ENCODE peak calls at places on chromosomes 11 and 22, in seven cellular contexts. H, R, G, T, S, X and B are unnamed samples. For H3K36me3, the result is how much of the 10 kb centered on the place peaks cover.

GRCh38 chr11:85845052-85845631 is 10.0 kb upstream of the CCDC83 start:
- DNase-seq in H (no peak), R (no peak), G (peak), T (peak), S (no peak), X (no peak), B (no peak)

GRCh38 chr11:60265373-60266214 is 14.9 kb upstream of the MS4A4A start:
- DNase-seq in H (peak), R (peak), G (peak), T (peak), S (peak), X (peak), B (no peak)

GRCh38 chr22:30870451-30871345 is 97.9 kb downstream of the MORC2 start:
- DNase-seq in H (no peak), R (no peak), G (no peak), T (no peak), S (no peak), X (no peak), B (no peak)

GRCh38 chr22:32764330-32765116 is 37.0 kb upstream of the TIMP3 start:
- DNase-seq in H (no peak), R (no peak), G (peak), T (peak), S (peak), X (no peak), B (no peak)

GRCh38 chr11:66338276-66339162 is 2.3 kb upstream of the RIN1 start:
- DNase-seq in H (no peak), R (no peak), G (no peak), T (no peak), S (no peak), X (no peak), B (no peak)

GRCh38 chr22:47155912-47156311 is 393.5 kb downstream of the TBC1D22A start:
- DNase-seq in H (no peak), R (no peak), G (no peak), T (no peak), S (no peak), X (no peak), B (no peak)

GRCh38 chr11:8532475-8532874 is 61.6 kb downstream of the STK33 start:
- DNase-seq in H (no peak), R (no peak), G (no peak), T (no peak), S (no peak), X (no peak), B (no peak)

GRCh38 chr22:23268877-23269276 is 88.6 kb downstream of the BCR start:
- DNase-seq in H (no peak), R (no peak), G (no peak), T (no peak), S (no peak), X (no peak), B (no peak)

GRCh38 chr22:17855891-17856290 is 81.6 kb upstream of the BID start:
- DNase-seq in H (no peak), R (no peak), G (no peak), T (no peak), S (no peak), X (no peak), B (no peak)

GRCh38 chr11:8596504-8597046 is 2.5 kb upstream of the STK33 start:
- DNase-seq in H (no peak), R (no peak), G (no peak), T (no peak), S (peak), X (no peak), B (no peak)

GRCh38 chr22:48592931-48593330 is 1234.7 kb downstream of the BRD1 start:
- DNase-seq in H (no peak), R (no peak), G (no peak), T (no peak), S (no peak), X (no peak), B (no peak)

GRCh38 chr11:12845739-12846358 is 163.3 kb upstream of the RASSF10 start:
- DNase-seq in H (peak), R (no peak), G (peak), T (peak), S (peak), X (no peak), B (no peak)

GRCh38 chr22:48177591-48177990 is 1415.1 kb downstream of the TBC1D22A start:
- DNase-seq in H (no peak), R (no peak), G (no peak), T (no peak), S (no peak), X (no peak), B (no peak)

GRCh38 chr11:11189501-11189900 is 163.5 kb downstream of the CSNK2A3 start:
- DNase-seq in H (no peak), R (no peak), G (no peak), T (no peak), S (no peak), X (no peak), B (no peak)

GRCh38 chr22:37043828-37044538 is 7.6 kb upstream of the KCTD17 start:
- DNase-seq in H (peak), R (no peak), G (peak), T (peak), S (peak), X (peak), B (no peak)

GRCh38 chr11:119661226-119661625 is 67.8 kb downstream of the NECTIN1 start:
- DNase-seq in H (no peak), R (no peak), G (no peak), T (no peak), S (no peak), X (no peak), B (no peak)

GRCh38 chr11:83970061-83970671 is 684.0 kb upstream of the CCDC90B start:
- DNase-seq in H (no peak), R (no peak), G (no peak), T (no peak), S (no peak), X (no peak), B (no peak)

GRCh38 chr11:85795712-85796487 is 15.0 kb downstream of the SYTL2 start:
- DNase-seq in H (no peak), R (no peak), G (no peak), T (no peak), S (no peak), X (no peak), B (no peak)

GRCh38 chr11:68057807-68058206 is 19.0 kb downstream of the TCIRG1 start:
- DNase-seq in H (no peak), R (no peak), G (no peak), T (no peak), S (no peak), X (no peak), B (no peak)

GRCh38 chr11:131841028-131841427 is 470.6 kb downstream of the NTM start:
- DNase-seq in H (no peak), R (no peak), G (no peak), T (no peak), S (peak), X (no peak), B (no peak)

GRCh38 chr22:49398115-49398514 is 429.6 kb downstream of the BRD1 start:
- DNase-seq in H (no peak), R (no peak), G (no peak), T (no peak), S (no peak), X (no peak), B (no peak)

GRCh38 chr11:47330002-47330911 is 22.2 kb downstream of the MYBPC3 start:
- DNase-seq in H (no peak), R (no peak), G (peak), T (peak), S (no peak), X (no peak), B (no peak)

GRCh38 chr11:47270331-47271271 is 668 bp downstream of the MADD start:
- DNase-seq in H (no peak), R (no peak), G (peak), T (peak), S (peak), X (no peak), B (no peak)

GRCh38 chr11:117941163-117941707 is 12.0 kb upstream of the TMPRSS13 start:
- DNase-seq in H (no peak), R (no peak), G (no peak), T (no peak), S (no peak), X (peak), B (peak)

GRCh38 chr11:73121692-73122091 is 20.4 kb downstream of the FCHSD2 start:
- DNase-seq in H (no peak), R (no peak), G (no peak), T (no peak), S (no peak), X (no peak), B (no peak)

GRCh38 chr11:72918825-72919224 is 104.6 kb downstream of the ATG16L2 start:
- DNase-seq in H (no peak), R (no peak), G (peak), T (peak), S (no peak), X (no peak), B (no peak)

GRCh38 chr11:47123094-47123493 is 53.6 kb downstream of the ARFGAP2 start:
- DNase-seq in H (no peak), R (no peak), G (no peak), T (no peak), S (no peak), X (no peak), B (no peak)

GRCh38 chr11:33946930-33947329 is 55.1 kb upstream of the LMO2 start:
- DNase-seq in H (no peak), R (no peak), G (no peak), T (no peak), S (no peak), X (no peak), B (no peak)

GRCh38 chr11:61372659-61373058 is 10.5 kb downstream of the TMEM138 start:
- DNase-seq in H (no peak), R (no peak), G (no peak), T (no peak), S (no peak), X (no peak), B (no peak)

GRCh38 chr22:19448076-19448607 is 631 bp upstream of the C22orf39 start:
- DNase-seq in H (peak), R (no peak), G (peak), T (peak), S (peak), X (no peak), B (no peak)

GRCh38 chr22:19446603-19447387 is 716 bp downstream of the C22orf39 start:
- DNase-seq in H (peak), R (peak), G (peak), T (no peak), S (peak), X (no peak), B (no peak)

GRCh38 chr22:19449422-19449767 is 1.9 kb upstream of the C22orf39 start:
- DNase-seq in H (no peak), R (no peak), G (no peak), T (no peak), S (no peak), X (no peak), B (no peak)

GRCh38 chr22:19448739-19449421 is 1.4 kb upstream of the C22orf39 start:
- DNase-seq in H (peak), R (no peak), G (no peak), T (no peak), S (no peak), X (no peak), B (no peak)

DNA sequence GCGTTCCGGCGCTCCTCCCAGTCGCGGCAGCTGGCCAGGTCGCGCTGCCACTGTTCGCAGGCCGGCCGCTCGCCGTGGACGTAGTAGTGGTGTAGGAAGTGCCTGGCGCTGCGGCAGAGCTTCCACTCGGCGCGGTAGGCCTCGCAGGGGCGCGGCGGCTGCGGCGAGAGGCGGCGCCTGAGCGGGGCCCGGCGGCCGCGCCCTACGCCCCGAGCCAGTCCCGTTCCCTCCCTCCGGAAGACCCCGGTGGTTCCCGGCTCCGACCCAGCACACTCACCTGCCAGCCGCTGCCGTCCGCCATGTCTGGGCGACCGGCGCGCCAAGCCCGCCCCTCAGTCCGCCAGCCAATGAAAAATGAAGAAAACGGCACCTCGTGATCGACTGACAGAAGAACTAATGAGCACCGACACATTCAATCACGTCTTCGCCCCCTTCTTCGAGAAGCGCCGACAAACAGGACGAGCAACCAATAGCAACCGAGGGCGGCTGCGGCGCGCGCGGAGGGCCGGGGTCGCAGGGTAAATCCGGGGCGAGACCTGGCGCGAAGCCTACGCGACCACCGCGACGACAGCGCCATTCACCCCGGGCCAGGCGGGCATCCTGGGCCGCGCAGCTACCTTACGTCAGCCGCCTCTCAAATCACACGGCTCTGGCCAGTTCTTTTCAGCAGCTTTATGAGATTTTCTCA is at the start of gene C22orf39:
- DNase-seq in H (peak), R (peak), G (peak), T (peak), S (peak), X (peak), B (peak)
- H3K36me3 ChIP-seq in H (under half), R (half or more), G (under half), T (under half), S (under half), X (under half), B (under half)

GRCh38 chr11:65102142-65103095 is 6.4 kb downstream of the VPS51 start:
- DNase-seq in H (no peak), R (no peak), G (no peak), T (peak), S (no peak), X (no peak), B (no peak)

GRCh38 chr11:65104628-65105027 is 7.0 kb upstream of the TM7SF2 start:
- DNase-seq in H (no peak), R (no peak), G (no peak), T (no peak), S (peak), X (no peak), B (no peak)

GRCh38 chr11:65107078-65107477 is 4.6 kb upstream of the TM7SF2 start:
- DNase-seq in H (no peak), R (no peak), G (no peak), T (no peak), S (no peak), X (no peak), B (no peak)

GRCh38 chr11:65100674-65101350 is 4.8 kb downstream of the VPS51 start:
- DNase-seq in H (no peak), R (no peak), G (no peak), T (no peak), S (peak), X (no peak), B (no peak)

GRCh38 chr11:65103476-65103875 is 7.5 kb downstream of the VPS51 start:
- DNase-seq in H (no peak), R (no peak), G (no peak), T (no peak), S (no peak), X (no peak), B (no peak)
- H3K4me2 ChIP-seq in H (no peak), R (no peak), G (no peak), T (no peak), S (no peak), X (no peak), B (no peak)

DNA sequence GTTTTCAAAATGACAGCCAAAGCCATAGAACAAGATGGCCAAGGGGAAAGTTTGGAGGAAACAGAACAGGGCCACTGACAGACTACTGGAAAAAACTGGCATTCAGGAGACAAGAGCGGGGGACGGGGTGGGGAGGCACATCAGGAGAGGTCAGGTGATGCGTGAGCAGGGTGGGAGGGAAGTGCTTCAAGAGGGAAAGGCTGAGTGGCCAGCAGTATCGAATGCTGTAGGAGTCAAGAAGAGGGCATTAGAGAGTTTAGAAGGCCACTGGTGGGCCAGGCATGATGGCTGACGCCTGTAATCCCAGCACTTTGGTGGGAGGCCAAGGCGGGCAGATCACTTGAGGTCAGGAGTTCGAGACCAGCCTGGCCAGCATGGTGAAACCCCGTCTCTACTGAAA is 8.2 kb downstream of the GTPBP1 start:
- DNase-seq in H (no peak), R (no peak), G (no peak), T (no peak), S (no peak), X (no peak), B (no peak)
- H3K36me3 ChIP-seq in H (under half), R (half or more), G (under half), T (under half), S (under half), X (under half), B (under half)

GRCh38 chr11:64036081-64037026 is 623 bp downstream of the FLRT1 start:
- DNase-seq in H (peak), R (no peak), G (peak), T (peak), S (peak), X (no peak), B (no peak)
- H3K4me2 ChIP-seq in H (peak), R (peak), G (peak), T (no peak), S (no peak), X (no peak), B (peak)

GRCh38 chr22:41565403-41566054 is 4.7 kb downstream of the CSDC2 start:
- DNase-seq in H (no peak), R (no peak), G (peak), T (peak), S (peak), X (peak), B (no peak)

GRCh38 chr22:41571786-41572185 is 11.0 kb downstream of the CSDC2 start:
- DNase-seq in H (no peak), R (no peak), G (no peak), T (no peak), S (no peak), X (no peak), B (no peak)

GRCh38 chr22:41567452-41567768 is 6.6 kb downstream of the CSDC2 start:
- DNase-seq in H (no peak), R (no peak), G (no peak), T (no peak), S (no peak), X (no peak), B (no peak)

GRCh38 chr22:41564563-41564962 is 3.8 kb downstream of the CSDC2 start:
- DNase-seq in H (no peak), R (no peak), G (no peak), T (peak), S (no peak), X (no peak), B (no peak)

DNA sequence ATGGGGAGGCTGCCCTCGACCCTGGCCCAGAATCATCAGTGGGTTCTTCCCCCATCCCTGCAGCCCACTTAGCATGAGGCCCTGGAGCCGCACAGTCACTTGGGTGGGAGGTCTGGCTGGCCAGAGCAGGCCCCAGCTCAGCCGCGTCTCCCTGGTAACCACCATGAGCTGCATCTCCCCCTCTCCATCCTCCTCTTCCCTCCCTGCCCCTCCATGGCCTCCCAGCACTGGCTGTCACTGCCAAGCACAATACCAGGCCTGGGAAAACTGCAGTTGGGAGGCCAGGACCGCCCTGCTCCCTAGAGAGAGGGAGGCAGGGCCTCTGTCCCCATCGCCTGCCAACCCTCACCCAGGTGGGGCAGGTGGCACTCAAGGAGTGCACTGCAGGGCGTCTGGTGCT is 8.0 kb downstream of the CSDC2 start:
- DNase-seq in H (no peak), R (no peak), G (no peak), T (no peak), S (no peak), X (no peak), B (no peak)
- H3K36me3 ChIP-seq in H (under half), R (under half), G (under half), T (under half), S (under half), X (under half), B (under half)